ENCODE peak calls at places on chromosome 20, in four cellular contexts. G is neural crest cell; Z is PC-9; W is stimulated activated naive CD8-positive, alpha-beta T cell treated with anti-CD3 and anti-CD28 coated beads, Interleukin-15, Interleukin-2, amounts not matched to agents 100 U/mL and 50 U/mL, for 24 hours. M is an unnamed sample.

GRCh38 chr20:50813801-50814200 is 18.9 kb downstream of the BCAS4 start:
- DNase-seq in W (no peak), G (no peak), Z (no peak), M (no peak)

GRCh38 chr20:53574819-53575218 is 18.8 kb downstream of the ZNF217 start:
- DNase-seq in Z (no peak), W (no peak), G (no peak), M (no peak)

GRCh38 chr20:878511-879307 is 37.4 kb downstream of the ANGPT4 start:
- DNase-seq in Z (no peak), G (peak; percentile 64), W (peak; percentile 37), M (no peak)

GRCh38 chr20:3106658-3107463 is 22.3 kb upstream of the AVP start:
- DNase-seq in Z (no peak), W (no peak), G (no peak), M (no peak)

GRCh38 chr20:15584507-15584906 is 988.7 kb downstream of the KIF16B start:
- DNase-seq in Z (no peak), W (no peak), G (no peak), M (no peak)

GRCh38 chr20:24337074-24337473 is 132.4 kb upstream of the SYNDIG1 start:
- DNase-seq in W (no peak), Z (peak; percentile 14), G (no peak), M (no peak)

GRCh38 chr20:43988867-43989266 is 74.2 kb downstream of the TOX2 start:
- DNase-seq in Z (no peak), G (no peak), W (no peak), M (no peak)

GRCh38 chr20:24382775-24383174 is 86.7 kb upstream of the SYNDIG1 start:
- DNase-seq in Z (no peak), G (no peak), W (no peak), M (no peak)